ENCODE peak calls at places on chromosomes 12 and 14, in nine cellular contexts. O is IMR-90, J is omental fat pad, E is esophagus squamous epithelium, F is upper lobe of right lung, N is OCI-LY7, C is brain microvascular endothelial cell, U is Calu3, W is BJ. B is an unnamed sample.
A peak's percentile ranks its signal among the peaks of the same experiment; 100 is the strongest.

GRCh38 chr14:24418492-24418873 is 11.0 kb downstream of the CBLN3 start:
- DNase-seq in O (no peak), J (no peak), E (no peak), F (no peak), N (no peak), C (no peak), U (no peak), W (no peak), B (peak; percentile 86)

GRCh38 chr12:43104524-43104923 is 447.5 kb downstream of the ADAMTS20 start:
- DNase-seq in O (peak; percentile 64), J (no peak), E (no peak), F (no peak), N (no peak), C (peak; percentile 57), U (no peak), W (no peak), B (no peak)

GRCh38 chr12:27018071-27018470 is 3.9 kb upstream of the TM7SF3 start:
- DNase-seq in O (no peak), J (no peak), E (no peak), F (no peak), N (no peak), C (no peak), U (no peak), W (no peak), B (peak; percentile 90)

GRCh38 chr14:38122241-38122640 is 85.5 kb upstream of the SSTR1 start:
- DNase-seq in O (peak; percentile 51), J (no peak), E (no peak), F (no peak), N (no peak), C (no peak), U (no peak), W (no peak), B (no peak)

GRCh38 chr14:105281354-105282097 is 19.3 kb downstream of the BRF1 start:
- DNase-seq in O (peak; percentile 83), J (no peak), E (no peak), F (no peak), N (peak; percentile 71), C (peak; percentile 40), U (no peak), W (peak; percentile 29), B (peak; percentile 72)

GRCh38 chr12:22527999-22528398 is 16.3 kb downstream of the C2CD5 start:
- DNase-seq in O (peak; percentile 80), J (no peak), E (no peak), F (no peak), N (no peak), C (no peak), U (no peak), W (peak; percentile 44), B (no peak)

GRCh38 chr14:75283884-75284563 is 5.4 kb downstream of the FOS start:
- DNase-seq in O (peak; percentile 51), J (no peak), E (no peak), F (peak; percentile 56), N (no peak), C (peak; percentile 31), U (no peak), W (no peak), B (peak; percentile 62)

GRCh38 chr14:102592969-102593840 is 756 bp downstream of the RCOR1 start:
- DNase-seq in O (peak; percentile 26), J (no peak), E (no peak), F (peak; percentile 84), N (peak; percentile 68), C (no peak), U (peak; percentile 49), W (no peak), B (peak; percentile 33)

DNA sequence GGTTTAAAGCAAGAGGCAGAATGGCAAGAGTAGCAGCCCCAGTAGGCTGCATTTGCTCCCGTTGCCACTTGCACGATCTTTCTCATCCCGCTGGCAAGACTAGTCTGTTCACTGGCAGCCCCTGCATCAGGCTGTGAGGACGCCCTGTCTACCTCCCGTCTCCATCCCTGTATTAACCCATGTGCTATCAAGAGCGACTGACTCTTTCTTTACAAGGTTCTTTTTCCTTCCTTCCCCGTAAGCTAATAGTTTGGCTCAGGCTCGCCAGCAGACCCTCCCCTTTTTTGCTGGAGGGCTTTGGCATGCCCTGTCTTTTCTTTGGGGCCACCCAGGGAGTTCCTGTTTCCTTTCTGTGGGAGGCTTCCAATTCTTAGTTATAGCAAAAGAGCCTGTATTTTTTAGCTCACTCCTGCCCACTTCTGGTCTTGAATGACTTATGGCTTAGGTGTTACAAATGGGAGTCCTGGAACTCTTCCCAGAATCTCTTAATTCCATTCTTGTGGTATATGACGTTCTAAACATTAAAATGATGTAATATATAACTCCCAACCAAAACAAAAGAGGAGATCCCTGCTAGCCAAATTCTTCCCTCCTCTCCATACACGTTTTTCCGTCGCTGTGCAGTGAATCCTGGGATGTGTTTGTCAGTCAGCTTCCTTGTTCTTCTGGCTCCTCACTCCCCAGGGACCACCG is 149.0 kb downstream of the PRKCH start:
- DNase-seq in O (peak; percentile 98), J (no peak), E (no peak), F (no peak), N (no peak), C (peak; percentile 94), U (no peak), W (peak; percentile 70), B (peak; percentile 79)
- TF ChIP-seq CTCF in O (peak; percentile 41), J (no peak), E (peak; percentile 39), F (no peak), N (peak; percentile 46), C (peak; percentile 50), U (no peak), W (peak; percentile 35), B (peak; percentile 37)

DNA sequence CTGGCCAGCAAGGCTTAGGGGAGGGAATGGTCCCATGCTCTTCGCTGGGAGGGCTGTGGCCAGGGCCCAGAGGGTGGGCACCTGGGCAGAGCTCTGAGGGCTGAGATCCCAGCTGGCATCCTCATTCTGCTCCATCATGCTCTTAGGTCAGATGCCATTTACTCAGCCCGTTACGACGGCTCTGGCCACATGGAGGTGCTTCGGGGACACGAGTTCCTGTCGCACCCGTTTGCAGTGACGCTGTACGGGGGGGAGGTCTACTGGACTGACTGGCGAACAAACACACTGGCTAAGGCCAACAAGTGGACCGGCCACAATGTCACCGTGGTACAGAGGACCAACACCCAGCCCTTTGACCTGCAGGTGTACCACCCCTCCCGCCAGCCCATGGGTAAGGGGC is 30.8 kb upstream of the LRP1-AS start:
- DNase-seq in O (no peak), J (no peak), E (no peak), F (no peak), N (peak; percentile 16), C (no peak), U (no peak), W (no peak), B (no peak)
- TF ChIP-seq CTCF in O (no peak), J (no peak), E (no peak), F (no peak), N (no peak), C (no peak), U (no peak), W (no peak), B (no peak)

GRCh38 chr12:69984216-69984615 is 159.2 kb downstream of the MYRFL start:
- DNase-seq in O (no peak), J (no peak), E (no peak), F (no peak), N (no peak), C (no peak), U (no peak), W (no peak), B (no peak)

GRCh38 chr12:69988601-69989194 is 163.7 kb downstream of the MYRFL start:
- DNase-seq in O (peak; percentile 65), J (no peak), E (no peak), F (no peak), N (no peak), C (peak; percentile 29), U (no peak), W (no peak), B (peak; percentile 51)

GRCh38 chr12:69986109-69986508 is 161.1 kb downstream of the MYRFL start:
- DNase-seq in O (no peak), J (no peak), E (no peak), F (no peak), N (no peak), C (no peak), U (no peak), W (no peak), B (no peak)

GRCh38 chr12:69987453-69988102 is 162.6 kb downstream of the MYRFL start:
- DNase-seq in O (peak; percentile 94), J (peak; percentile 32), E (no peak), F (no peak), N (no peak), C (peak; percentile 93), U (peak; percentile 86), W (peak; percentile 85), B (peak; percentile 97)

GRCh38 chr12:69985656-69986055 is 160.6 kb downstream of the MYRFL start:
- DNase-seq in O (no peak), J (no peak), E (no peak), F (no peak), N (peak; percentile 42), C (no peak), U (peak; percentile 73), W (no peak), B (peak; percentile 29)
- TF ChIP-seq CTCF in O (no peak), J (no peak), E (peak; percentile 62), F (no peak), N (peak; percentile 70), C (peak; percentile 55), U (peak; percentile 70), W (peak; percentile 3), B (peak; percentile 40)

DNA sequence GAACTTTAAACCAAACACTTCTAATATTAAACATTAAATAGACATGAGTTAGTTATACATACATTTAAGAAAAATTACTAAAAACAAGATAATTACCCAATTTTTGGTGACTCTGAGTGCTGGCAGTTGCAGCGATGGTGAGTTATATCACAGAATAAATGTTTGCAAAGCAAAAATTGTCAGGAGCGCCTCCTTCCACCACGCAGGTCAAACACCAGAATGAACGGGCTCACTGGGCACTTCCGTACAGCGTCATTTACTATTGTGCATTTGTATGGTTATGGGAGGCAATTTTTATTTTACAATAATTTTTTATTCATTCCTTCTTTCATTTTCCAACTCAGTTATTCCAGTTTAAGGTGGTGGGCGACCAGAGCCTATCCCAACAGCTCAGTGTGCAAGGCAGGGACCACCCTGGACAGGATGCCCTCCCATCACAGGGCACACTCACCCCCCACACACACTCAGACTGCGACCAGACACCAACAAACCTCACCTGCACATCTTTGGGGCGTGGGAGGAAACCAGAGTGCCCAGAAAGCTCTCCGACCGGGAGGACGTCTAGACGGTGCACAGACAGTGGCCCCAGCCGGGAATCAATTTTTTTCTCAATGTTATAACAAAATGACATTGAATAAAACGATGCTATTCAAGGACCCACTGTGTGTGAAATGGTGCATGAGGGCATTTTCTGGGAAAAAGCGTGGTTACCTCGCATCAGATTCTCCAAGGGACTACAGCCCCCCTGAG is 67.2 kb downstream of the TESC start:
- DNase-seq in O (no peak), J (no peak), E (no peak), F (no peak), N (no peak), C (no peak), U (no peak), W (no peak), B (no peak)
- TF ChIP-seq CTCF in O (no peak), J (no peak), E (no peak), F (no peak), N (peak; percentile 42), C (no peak), U (no peak), W (no peak), B (no peak)

B was measured in epithelial cell of esophagus.